ENCODE peak calls at places on chromosomes 2 and 18, in eight cellular contexts. One of them, this sample, is unnamed.

GRCh38 chr18:51153659-51154371 is 43.7 kb downstream of the MEX3C start:
- DNase-seq in HL-60: peak; percentile 58
- DNase-seq in GM12865: peak; percentile 90
- DNase-seq in IMR-90: no peak
- DNase-seq in tibial nerve: no peak
- DNase-seq in dorsolateral prefrontal cortex: no peak
- DNase-seq in left ventricle myocardium inferior: no peak
- DNase-seq in stomach: no peak
- DNase-seq in this sample: peak; percentile 25

GRCh38 chr2:27800856-27801255 is 29.3 kb downstream of the MRPL33 start:
- DNase-seq in HL-60: no peak
- DNase-seq in GM12865: no peak
- DNase-seq in IMR-90: no peak
- DNase-seq in tibial nerve: no peak
- DNase-seq in dorsolateral prefrontal cortex: no peak
- DNase-seq in left ventricle myocardium inferior: peak; percentile 28
- DNase-seq in stomach: no peak
- DNase-seq in this sample: no peak

GRCh38 chr2:64244049-64244446 is 99.8 kb upstream of the PELI1 start:
- DNase-seq in HL-60: no peak
- DNase-seq in GM12865: no peak
- DNase-seq in IMR-90: no peak
- DNase-seq in tibial nerve: no peak
- DNase-seq in dorsolateral prefrontal cortex: no peak
- DNase-seq in left ventricle myocardium inferior: no peak
- DNase-seq in stomach: no peak
- DNase-seq in this sample: no peak

GRCh38 chr2:38174646-38175096 is 98.7 kb upstream of the CYP1B1 start:
- DNase-seq in HL-60: peak; percentile 90
- DNase-seq in GM12865: no peak
- DNase-seq in IMR-90: peak; percentile 98
- DNase-seq in tibial nerve: no peak
- DNase-seq in dorsolateral prefrontal cortex: no peak
- DNase-seq in left ventricle myocardium inferior: no peak
- DNase-seq in stomach: no peak
- DNase-seq in this sample: no peak

GRCh38 chr18:41009926-41010325 is 945.1 kb upstream of the PIK3C3 start:
- DNase-seq in HL-60: no peak
- DNase-seq in GM12865: no peak
- DNase-seq in IMR-90: no peak
- DNase-seq in tibial nerve: no peak
- DNase-seq in dorsolateral prefrontal cortex: no peak
- DNase-seq in left ventricle myocardium inferior: no peak
- DNase-seq in stomach: no peak
- DNase-seq in this sample: no peak

GRCh38 chr2:20326163-20326780 is 24.4 kb downstream of the PUM2 start:
- DNase-seq in HL-60: peak; percentile 51
- DNase-seq in GM12865: peak; percentile 59
- DNase-seq in IMR-90: peak; percentile 68
- DNase-seq in tibial nerve: no peak
- DNase-seq in dorsolateral prefrontal cortex: peak; percentile 75
- DNase-seq in left ventricle myocardium inferior: no peak
- DNase-seq in stomach: peak; percentile 61
- DNase-seq in this sample: peak; percentile 14

GRCh38 chr2:238216651-238217184 is 13.2 kb upstream of the ILKAP start:
- DNase-seq in HL-60: no peak
- DNase-seq in GM12865: no peak
- DNase-seq in IMR-90: no peak
- DNase-seq in tibial nerve: no peak
- DNase-seq in dorsolateral prefrontal cortex: peak; percentile 93
- DNase-seq in left ventricle myocardium inferior: no peak
- DNase-seq in stomach: no peak
- DNase-seq in this sample: no peak

GRCh38 chr18:63617049-63617995 is 26.7 kb downstream of the SERPINB4 start:
- DNase-seq in HL-60: no peak
- DNase-seq in GM12865: peak; percentile 18
- DNase-seq in IMR-90: no peak
- DNase-seq in tibial nerve: no peak
- DNase-seq in dorsolateral prefrontal cortex: no peak
- DNase-seq in left ventricle myocardium inferior: no peak
- DNase-seq in stomach: no peak
- DNase-seq in this sample: no peak

GRCh38 chr18:52288403-52289004 is 51.5 kb upstream of the DCC start:
- DNase-seq in HL-60: peak; percentile 11
- DNase-seq in GM12865: peak; percentile 62
- DNase-seq in IMR-90: no peak
- DNase-seq in tibial nerve: no peak
- DNase-seq in dorsolateral prefrontal cortex: no peak
- DNase-seq in left ventricle myocardium inferior: no peak
- DNase-seq in stomach: peak; percentile 32
- DNase-seq in this sample: no peak

GRCh38 chr2:179900655-179901054 is 39.2 kb upstream of the ZNF385B start:
- DNase-seq in HL-60: no peak
- DNase-seq in GM12865: no peak
- DNase-seq in IMR-90: no peak
- DNase-seq in tibial nerve: no peak
- DNase-seq in dorsolateral prefrontal cortex: no peak
- DNase-seq in left ventricle myocardium inferior: no peak
- DNase-seq in stomach: no peak
- DNase-seq in this sample: no peak

GRCh38 chr2:235087812-235088607 is 136.2 kb downstream of the SH3BP4 start:
- DNase-seq in HL-60: no peak
- DNase-seq in GM12865: no peak
- DNase-seq in IMR-90: no peak
- DNase-seq in tibial nerve: peak; percentile 38
- DNase-seq in dorsolateral prefrontal cortex: no peak
- DNase-seq in left ventricle myocardium inferior: peak; percentile 61
- DNase-seq in stomach: peak; percentile 37
- DNase-seq in this sample: no peak

GRCh38 chr2:234463626-234464290 is 33.1 kb downstream of the ARL4C start:
- DNase-seq in HL-60: no peak
- DNase-seq in GM12865: no peak
- DNase-seq in IMR-90: peak; percentile 76
- DNase-seq in tibial nerve: no peak
- DNase-seq in dorsolateral prefrontal cortex: no peak
- DNase-seq in left ventricle myocardium inferior: no peak
- DNase-seq in stomach: peak; percentile 71
- DNase-seq in this sample: peak; percentile 83

GRCh38 chr2:189178726-189179606 is 595 bp downstream of the COL5A2 start:
- DNase-seq in HL-60: no peak
- DNase-seq in GM12865: no peak
- DNase-seq in IMR-90: peak; percentile 78
- DNase-seq in tibial nerve: no peak
- DNase-seq in dorsolateral prefrontal cortex: no peak
- DNase-seq in left ventricle myocardium inferior: peak; percentile 17
- DNase-seq in stomach: no peak
- DNase-seq in this sample: no peak

GRCh38 chr2:215982465-215982875 is 30.9 kb downstream of the MREG start:
- DNase-seq in HL-60: no peak
- DNase-seq in GM12865: peak; percentile 85
- DNase-seq in IMR-90: peak; percentile 85
- DNase-seq in tibial nerve: no peak
- DNase-seq in dorsolateral prefrontal cortex: no peak
- DNase-seq in left ventricle myocardium inferior: no peak
- DNase-seq in stomach: peak; percentile 62
- DNase-seq in this sample: no peak

GRCh38 chr2:46067501-46068292 is 229.5 kb upstream of the EPAS1 start:
- DNase-seq in HL-60: no peak
- DNase-seq in GM12865: no peak
- DNase-seq in IMR-90: peak; percentile 96
- DNase-seq in tibial nerve: no peak
- DNase-seq in dorsolateral prefrontal cortex: no peak
- DNase-seq in left ventricle myocardium inferior: no peak
- DNase-seq in stomach: no peak
- DNase-seq in this sample: no peak

GRCh38 chr2:43605851-43606250 is 10.0 kb upstream of the THADA start:
- DNase-seq in HL-60: no peak
- DNase-seq in GM12865: no peak
- DNase-seq in IMR-90: peak; percentile 23
- DNase-seq in tibial nerve: no peak
- DNase-seq in dorsolateral prefrontal cortex: no peak
- DNase-seq in left ventricle myocardium inferior: no peak
- DNase-seq in stomach: no peak
- DNase-seq in this sample: no peak

GRCh38 chr2:43609304-43609883 is 13.6 kb upstream of the THADA start:
- DNase-seq in HL-60: peak; percentile 45
- DNase-seq in GM12865: peak; percentile 57
- DNase-seq in IMR-90: peak; percentile 44
- DNase-seq in tibial nerve: no peak
- DNase-seq in dorsolateral prefrontal cortex: no peak
- DNase-seq in left ventricle myocardium inferior: no peak
- DNase-seq in stomach: no peak
- DNase-seq in this sample: no peak

GRCh38 chr2:43604674-43605073 is 8.8 kb upstream of the THADA start:
- DNase-seq in HL-60: no peak
- DNase-seq in GM12865: no peak
- DNase-seq in IMR-90: no peak
- DNase-seq in tibial nerve: no peak
- DNase-seq in dorsolateral prefrontal cortex: no peak
- DNase-seq in left ventricle myocardium inferior: no peak
- DNase-seq in stomach: no peak
- DNase-seq in this sample: no peak

GRCh38 chr2:43610361-43610760 is 14.5 kb upstream of the THADA start:
- DNase-seq in HL-60: no peak
- DNase-seq in GM12865: no peak
- DNase-seq in IMR-90: no peak
- DNase-seq in tibial nerve: no peak
- DNase-seq in dorsolateral prefrontal cortex: no peak
- DNase-seq in left ventricle myocardium inferior: no peak
- DNase-seq in stomach: no peak
- DNase-seq in this sample: no peak

GRCh38 chr2:43605079-43605655 is 9.3 kb upstream of the THADA start:
- DNase-seq in HL-60: peak; percentile 55
- DNase-seq in GM12865: peak; percentile 49
- DNase-seq in IMR-90: peak; percentile 72
- DNase-seq in tibial nerve: no peak
- DNase-seq in dorsolateral prefrontal cortex: peak; percentile 45
- DNase-seq in left ventricle myocardium inferior: no peak
- DNase-seq in stomach: no peak
- DNase-seq in this sample: peak; percentile 13
- TF ChIP-seq CTCF in HL-60: peak; percentile 44
- TF ChIP-seq CTCF in GM12865: peak; percentile 43
- TF ChIP-seq CTCF in IMR-90: peak; percentile 61
- TF ChIP-seq CTCF in tibial nerve: peak; percentile 30
- TF ChIP-seq CTCF in dorsolateral prefrontal cortex: peak; percentile 42
- TF ChIP-seq CTCF in left ventricle myocardium inferior: peak; percentile 50
- TF ChIP-seq CTCF in stomach: no peak
- TF ChIP-seq CTCF in this sample: peak; percentile 58

DNA sequence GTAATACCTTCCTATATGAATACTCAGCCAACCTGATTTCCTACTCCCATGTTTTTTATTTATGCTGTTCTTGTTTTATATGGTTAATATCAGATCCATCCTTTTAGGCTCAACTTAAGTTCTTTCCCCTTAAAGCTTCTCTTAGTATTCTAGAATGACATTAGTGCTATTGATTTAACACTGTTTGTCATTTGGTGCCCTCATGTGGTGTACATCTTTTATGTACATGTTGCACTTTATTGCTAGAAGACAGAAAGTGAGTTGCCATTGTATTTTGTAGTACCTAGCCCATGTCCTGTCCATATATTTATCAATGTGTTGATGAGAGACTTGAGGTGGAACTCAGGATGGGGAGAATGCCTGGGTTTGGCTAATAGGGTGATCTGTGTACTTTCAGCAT is 2.5 kb downstream of the HTRA2 start:
- DNase-seq in HL-60: no peak
- DNase-seq in GM12865: peak; percentile 65
- DNase-seq in IMR-90: peak; percentile 66
- DNase-seq in tibial nerve: no peak
- DNase-seq in dorsolateral prefrontal cortex: no peak
- DNase-seq in left ventricle myocardium inferior: no peak
- DNase-seq in stomach: no peak
- DNase-seq in this sample: no peak
- TF ChIP-seq CTCF in HL-60: peak; percentile 31
- TF ChIP-seq CTCF in GM12865: peak; percentile 22
- TF ChIP-seq CTCF in IMR-90: peak; percentile 55
- TF ChIP-seq CTCF in tibial nerve: no peak
- TF ChIP-seq CTCF in dorsolateral prefrontal cortex: no peak
- TF ChIP-seq CTCF in left ventricle myocardium inferior: peak; percentile 30
- TF ChIP-seq CTCF in stomach: peak; percentile 11
- TF ChIP-seq CTCF in this sample: peak; percentile 56

GRCh38 chr2:136117391-136117841 is 533 bp downstream of the CXCR4 start:
- DNase-seq in HL-60: peak; percentile 45
- DNase-seq in GM12865: peak; percentile 59
- DNase-seq in IMR-90: peak; percentile 26
- DNase-seq in tibial nerve: no peak
- DNase-seq in dorsolateral prefrontal cortex: peak; percentile 40
- DNase-seq in left ventricle myocardium inferior: peak; percentile 47
- DNase-seq in stomach: peak; percentile 48
- DNase-seq in this sample: peak; percentile 49
- TF ChIP-seq CTCF in HL-60: no peak
- TF ChIP-seq CTCF in GM12865: no peak
- TF ChIP-seq CTCF in IMR-90: no peak
- TF ChIP-seq CTCF in tibial nerve: no peak
- TF ChIP-seq CTCF in dorsolateral prefrontal cortex: no peak
- TF ChIP-seq CTCF in left ventricle myocardium inferior: no peak
- TF ChIP-seq CTCF in stomach: no peak
- TF ChIP-seq CTCF in this sample: peak; percentile 25

GRCh38 chr2:186855216-186855615 is 6.2 kb upstream of the ZSWIM2 start:
- DNase-seq in HL-60: no peak
- DNase-seq in GM12865: no peak
- DNase-seq in IMR-90: no peak
- DNase-seq in tibial nerve: no peak
- DNase-seq in dorsolateral prefrontal cortex: no peak
- DNase-seq in left ventricle myocardium inferior: no peak
- DNase-seq in stomach: no peak
- DNase-seq in this sample: no peak

GRCh38 chr2:186848873-186849578 is at the start of gene ZSWIM2:
- DNase-seq in HL-60: peak; percentile 42
- DNase-seq in GM12865: peak; percentile 46
- DNase-seq in IMR-90: peak; percentile 88
- DNase-seq in tibial nerve: peak; percentile 26
- DNase-seq in dorsolateral prefrontal cortex: peak; percentile 52
- DNase-seq in left ventricle myocardium inferior: peak; percentile 36
- DNase-seq in stomach: peak; percentile 62
- DNase-seq in this sample: no peak

GRCh38 chr2:186852508-186852907 is 3.5 kb upstream of the ZSWIM2 start:
- DNase-seq in HL-60: no peak
- DNase-seq in GM12865: no peak
- DNase-seq in IMR-90: no peak
- DNase-seq in tibial nerve: no peak
- DNase-seq in dorsolateral prefrontal cortex: no peak
- DNase-seq in left ventricle myocardium inferior: no peak
- DNase-seq in stomach: no peak
- DNase-seq in this sample: no peak

DNA sequence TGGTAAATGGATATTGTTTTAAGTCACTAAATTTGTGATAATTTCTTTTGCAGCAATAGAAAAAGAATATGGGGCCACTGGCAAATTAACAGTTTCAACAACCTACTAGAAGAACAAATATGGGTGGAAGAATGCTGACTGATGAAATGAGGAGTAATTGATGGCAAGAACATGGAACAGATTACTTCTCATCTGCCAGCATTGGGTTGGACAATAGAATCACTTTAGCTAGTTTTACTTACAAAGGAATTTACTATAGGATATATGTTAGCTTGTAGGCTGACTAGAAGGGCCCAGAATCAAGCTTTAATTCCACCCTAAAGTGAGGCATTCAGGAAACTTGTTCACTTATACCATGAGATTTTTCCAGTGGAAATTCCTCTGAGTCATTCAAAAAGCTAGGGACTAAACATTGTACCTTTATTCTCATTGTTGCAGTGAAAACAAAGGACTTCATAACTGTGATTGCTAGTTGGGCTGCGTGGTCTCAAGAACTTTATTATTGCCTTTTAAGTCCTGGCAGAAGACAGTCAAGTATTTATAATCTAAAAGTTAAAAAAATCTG is 5.0 kb upstream of the ZSWIM2 start:
- DNase-seq in HL-60: no peak
- DNase-seq in GM12865: no peak
- DNase-seq in IMR-90: peak; percentile 46
- DNase-seq in tibial nerve: no peak
- DNase-seq in dorsolateral prefrontal cortex: no peak
- DNase-seq in left ventricle myocardium inferior: no peak
- DNase-seq in stomach: no peak
- DNase-seq in this sample: no peak
- TF ChIP-seq CTCF in HL-60: no peak
- TF ChIP-seq CTCF in GM12865: no peak
- TF ChIP-seq CTCF in IMR-90: no peak
- TF ChIP-seq CTCF in tibial nerve: no peak
- TF ChIP-seq CTCF in dorsolateral prefrontal cortex: no peak
- TF ChIP-seq CTCF in left ventricle myocardium inferior: no peak
- TF ChIP-seq CTCF in stomach: no peak
- TF ChIP-seq CTCF in this sample: no peak

This sample was measured in CD4-positive, alpha-beta T cell.